ENCODE peak calls at places on chromosomes 1 and 21, in five cellular contexts. U is fibroblast of lung, K is K562, B is IMR-90, F is H9. Q is an unnamed sample.

GRCh38 chr1:237287876-237288517 is 246.0 kb downstream of the RYR2 start:
- DNase-seq in B (no peak), K (no peak), U (no peak), F (peak; percentile 51), Q (no peak)

GRCh38 chr21:15688809-15689208 is 41.0 kb upstream of the USP25 start:
- DNase-seq in U (peak; percentile 55), K (no peak), F (no peak), B (no peak), Q (peak; percentile 85)

GRCh38 chr1:95183952-95184351 is 50.1 kb upstream of the RWDD3 start:
- DNase-seq in F (no peak), U (no peak), B (peak; percentile 29), K (no peak), Q (no peak)

GRCh38 chr1:199735660-199736059 is 291.9 kb upstream of the NR5A2 start:
- DNase-seq in K (no peak), B (no peak), F (peak; percentile 35), U (no peak), Q (no peak)

GRCh38 chr1:18831656-18832055 is 27.8 kb downstream of the TAS1R2 start:
- DNase-seq in B (no peak), K (no peak), F (no peak), U (no peak), Q (no peak)

GRCh38 chr1:207808911-207809555 is 57.2 kb downstream of the CD46 start:
- DNase-seq in B (no peak), U (no peak), F (no peak), K (no peak), Q (no peak)

GRCh38 chr1:192270398-192270797 is 46.4 kb upstream of the RGS21 start:
- DNase-seq in F (no peak), U (no peak), B (peak; percentile 50), K (no peak), Q (peak; percentile 13)

GRCh38 chr1:87143413-87144135 is 185.1 kb upstream of the LMO4 start:
- DNase-seq in U (no peak), F (no peak), B (no peak), K (no peak), Q (no peak)

GRCh38 chr1:17581389-17582123 is 42.1 kb downstream of the ARHGEF10L start:
- DNase-seq in U (no peak), F (no peak), B (no peak), K (no peak), Q (no peak)

GRCh38 chr1:12616709-12617373 is 1.2 kb downstream of the DHRS3 start:
- DNase-seq in U (no peak), F (no peak), K (no peak), B (no peak), Q (peak; percentile 11)

GRCh38 chr21:26127918-26128317 is 42.7 kb downstream of the APP start:
- DNase-seq in B (peak; percentile 69), K (no peak), U (peak; percentile 70), F (no peak), Q (peak; percentile 46)

GRCh38 chr1:167711797-167712196 is 10.0 kb upstream of the MPZL1 start:
- DNase-seq in K (no peak), B (no peak), U (no peak), F (no peak), Q (no peak)

GRCh38 chr1:147892731-147893214 is 9.8 kb upstream of the GJA8 start:
- DNase-seq in F (no peak), B (peak; percentile 64), U (peak; percentile 47), K (peak; percentile 56), Q (peak; percentile 88)

GRCh38 chr1:8831329-8831728 is 13.9 kb upstream of the RERE start:
- DNase-seq in B (no peak), F (no peak), K (no peak), U (no peak), Q (no peak)

GRCh38 chr1:156750191-156750931 is 1.1 kb downstream of the HDGF start:
- DNase-seq in U (peak; percentile 38), F (no peak), K (peak; percentile 38), B (no peak), Q (peak; percentile 84)

GRCh38 chr1:119712342-119713038 is 756 bp downstream of the PHGDH start:
- DNase-seq in U (peak; percentile 88), K (peak; percentile 67), B (peak; percentile 95), F (peak; percentile 90), Q (peak; percentile 66)

GRCh38 chr1:213070399-213070798 is 19.4 kb downstream of the RPS6KC1 start:
- DNase-seq in K (peak; percentile 49), U (peak; percentile 71), F (no peak), B (peak; percentile 86), Q (peak; percentile 75)

GRCh38 chr21:44461438-44462089 is 6.3 kb downstream of the LRRC3 start:
- DNase-seq in B (no peak), K (peak; percentile 37), F (peak; percentile 25), U (no peak), Q (no peak)

GRCh38 chr1:197671140-197671539 is 104.1 kb downstream of the DENND1B start:
- DNase-seq in U (peak; percentile 15), F (no peak), B (peak; percentile 76), K (no peak), Q (no peak)

GRCh38 chr1:33120436-33121231 is 39.7 kb downstream of the AZIN2 start:
- DNase-seq in K (no peak), F (no peak), B (peak; percentile 45), U (peak; percentile 49), Q (peak; percentile 58)

GRCh38 chr1:235984041-235984820 is 80.7 kb downstream of the NID1 start:
- DNase-seq in B (peak; percentile 90), K (no peak), U (peak; percentile 85), F (no peak), Q (peak; percentile 65)

GRCh38 chr1:176989023-176989422 is 175.5 kb downstream of the ASTN1 start:
- DNase-seq in F (no peak), U (peak; percentile 74), B (no peak), K (no peak), Q (peak; percentile 54)

GRCh38 chr1:184376359-184376758 is 10.5 kb upstream of the C1orf21 start:
- DNase-seq in F (no peak), B (no peak), K (no peak), U (peak; percentile 52), Q (no peak)

GRCh38 chr1:99264201-99265021 is at the start of gene PLPPR4:
- DNase-seq in B (peak; percentile 43), U (peak; percentile 62), K (peak; percentile 16), F (peak; percentile 81), Q (peak; percentile 42)

GRCh38 chr1:6262570-6263420 is 1.9 kb upstream of the GPR153 start:
- DNase-seq in F (no peak), K (no peak), B (no peak), U (no peak), Q (no peak)

GRCh38 chr1:41073971-41074370 is 52.4 kb upstream of the SLFNL1 start:
- DNase-seq in K (no peak), B (peak; percentile 79), U (peak; percentile 75), F (no peak), Q (peak; percentile 45)

GRCh38 chr1:223312705-223313414 is 51.1 kb downstream of the SUSD4 start:
- DNase-seq in F (no peak), U (peak; percentile 57), K (no peak), B (peak; percentile 52), Q (no peak)

GRCh38 chr21:39363607-39364555 is 15.0 kb upstream of the HMGN1 start:
- DNase-seq in K (peak; percentile 44), U (no peak), F (no peak), B (peak; percentile 71), Q (no peak)

GRCh38 chr1:46487818-46488218 is 1.8 kb upstream of the DMBX1 start:
- DNase-seq in U (no peak), B (no peak), F (peak; percentile 76), K (peak; percentile 82), Q (no peak)

GRCh38 chr1:76901158-76901767 is 34.0 kb downstream of the ST6GALNAC5 start:
- DNase-seq in F (peak; percentile 62), U (peak; percentile 51), K (peak; percentile 44), B (peak; percentile 58), Q (peak; percentile 76)

GRCh38 chr21:44614161-44614631 is 2.3 kb downstream of the KRTAP10-8 start:
- DNase-seq in B (no peak), K (no peak), U (no peak), F (no peak), Q (no peak)

GRCh38 chr1:220222939-220223338 is 49.3 kb downstream of the RAB3GAP2 start:
- DNase-seq in K (no peak), B (no peak), F (no peak), U (no peak), Q (no peak)

GRCh38 chr1:180680558-180681144 is 48.8 kb downstream of the XPR1 start:
- DNase-seq in U (peak; percentile 82), F (no peak), K (no peak), B (peak; percentile 82), Q (peak; percentile 69)

GRCh38 chr1:151062738-151063371 is 2.7 kb downstream of the MLLT11 start:
- DNase-seq in K (peak; percentile 74), B (peak; percentile 94), F (no peak), U (peak; percentile 93), Q (peak; percentile 53)

GRCh38 chr1:11062965-11063401 is 3.2 kb upstream of the SRM start:
- DNase-seq in K (no peak), B (no peak), F (no peak), U (peak; percentile 92), Q (no peak)

DNA sequence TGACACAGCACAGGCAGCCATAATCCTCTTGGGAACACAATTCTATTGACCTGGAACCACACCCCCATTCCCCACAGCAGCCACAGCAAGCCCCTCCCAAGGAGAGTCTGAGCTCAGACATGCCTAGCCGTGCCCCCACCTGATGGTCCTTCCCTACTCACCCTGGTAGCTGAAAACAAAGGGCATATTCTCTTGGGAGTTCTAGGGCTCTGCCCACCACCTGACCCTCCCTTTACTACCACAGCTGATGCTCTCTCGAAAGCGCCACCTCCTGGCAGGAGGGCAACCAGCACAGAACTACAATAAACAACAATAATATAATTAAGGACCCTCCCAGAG is 184.8 kb upstream of the COA6 start:
- DNase-seq in K (no peak), U (no peak), B (no peak), F (peak; percentile 88), Q (peak; percentile 22)
- TF ChIP-seq CTCF in K (peak; percentile 60), U (no peak), B (no peak), F (peak; percentile 78), Q (peak; percentile 68)

DNA sequence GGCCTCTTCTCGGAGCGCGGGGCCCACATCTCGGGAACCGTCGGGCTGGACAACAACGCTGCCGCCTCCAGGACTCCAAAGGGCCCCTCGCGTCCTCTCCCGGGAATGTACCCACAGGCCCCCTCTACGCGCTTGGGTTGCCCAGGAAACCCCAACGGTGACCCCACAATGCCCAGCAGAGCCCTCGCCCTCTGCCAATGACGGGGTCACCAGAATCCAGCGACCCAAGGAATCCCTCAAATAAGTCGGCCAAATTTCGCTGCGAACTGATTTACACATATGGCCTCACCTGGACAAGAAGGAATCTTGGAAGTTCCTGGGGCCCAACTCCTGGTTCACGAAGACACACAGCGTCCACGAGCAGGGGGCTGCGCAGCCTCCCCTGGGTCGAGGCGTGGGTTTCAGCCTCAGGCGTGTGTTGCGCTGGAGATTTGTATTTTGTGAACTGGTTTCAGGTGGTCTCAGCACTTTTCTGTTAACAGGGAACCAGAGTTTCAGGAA is 78.1 kb downstream of the DESI2 start:
- DNase-seq in K (no peak), U (no peak), B (no peak), F (peak; percentile 56), Q (no peak)
- H2AFZ ChIP-seq in K (no peak overlapping the region), U (peak overlapping the region; percentile 30), B (peak overlapping the region; percentile 91), F (no peak overlapping the region), Q (peak overlapping the region; percentile 94)

GRCh38 chr1:183243190-183244065 is 57.4 kb downstream of the LAMC2 start:
- DNase-seq in K (no peak), B (no peak), F (no peak), U (no peak), Q (no peak)
- TF ChIP-seq CTCF in K (no peak), B (no peak), F (no peak), U (no peak), Q (no peak)

GRCh38 chr1:210407207-210407886 is 78.6 kb downstream of the HHAT start:
- DNase-seq in U (peak; percentile 38), K (peak; percentile 68), B (peak; percentile 56), F (peak; percentile 71), Q (peak; percentile 90)
- H2AFZ ChIP-seq in U (no peak overlapping the region), K (no peak overlapping the region), B (no peak overlapping the region), F (no peak overlapping the region), Q (no peak overlapping the region)

Q was measured in PC-3.